ENCODE peak calls at places on chromosomes 16 and 17, in ten cellular contexts. R is dorsolateral prefrontal cortex, D is IMR-90, U is fibroblast of the aortic adventitia, N is brain microvascular endothelial cell, O is nephron progenitor cell, C is neural crest cell, Y is GM12865, Q is GM06990, P is heart left ventricle. T is an unnamed sample.

GRCh38 chr17:82808921-82809905 is 30.6 kb downstream of the ZNF750 start:
- DNase-seq in R (peak; percentile 21), D (peak; percentile 16), U (no peak), N (peak; percentile 20), O (no peak), C (no peak), Y (no peak), Q (no peak), P (peak; percentile 25), T (peak; percentile 79)

GRCh38 chr17:67456889-67457288 is 79.8 kb downstream of the PITPNC1 start:
- DNase-seq in R (no peak), D (no peak), U (no peak), N (no peak), O (no peak), C (no peak), Y (no peak), Q (no peak), P (no peak), T (no peak)

GRCh38 chr17:75067856-75068255 is 19.9 kb upstream of the SLC16A5 start:
- DNase-seq in R (no peak), D (no peak), U (no peak), N (no peak), O (no peak), C (no peak), Y (peak; percentile 41), Q (no peak), P (no peak), T (peak; percentile 9)

GRCh38 chr16:31461921-31462804 is 2.9 kb downstream of the ARMC5 start:
- DNase-seq in R (no peak), D (no peak), U (no peak), N (no peak), O (no peak), C (no peak), Y (no peak), Q (no peak), P (no peak), T (peak; percentile 91)

GRCh38 chr17:67434061-67434525 is 57.0 kb downstream of the PITPNC1 start:
- DNase-seq in R (no peak), D (no peak), U (no peak), N (no peak), O (no peak), C (no peak), Y (peak; percentile 69), Q (no peak), P (peak; percentile 67), T (no peak)

GRCh38 chr17:73342549-73343167 is 30.9 kb upstream of the CDC42EP4 start:
- DNase-seq in R (no peak), D (peak; percentile 73), U (peak; percentile 71), N (peak; percentile 49), O (no peak), C (no peak), Y (peak; percentile 29), Q (no peak), P (no peak), T (no peak)

GRCh38 chr16:4698321-4699029 is 5.1 kb downstream of the NUDT16L1 start:
- DNase-seq in R (no peak), D (no peak), U (no peak), N (no peak), O (no peak), C (no peak), Y (no peak), Q (no peak), P (peak; percentile 27), T (no peak)

GRCh38 chr16:79628501-79628975 is 28.0 kb upstream of the MAF start:
- DNase-seq in R (no peak), D (peak; percentile 19), U (no peak), N (peak; percentile 98), O (no peak), C (no peak), Y (peak; percentile 62), Q (peak; percentile 25), P (no peak), T (no peak)

GRCh38 chr16:5412721-5413120 is 315.1 kb upstream of the EEF2KMT start:
- DNase-seq in R (peak; percentile 31), D (no peak), U (no peak), N (no peak), O (peak; percentile 46), C (no peak), Y (no peak), Q (no peak), P (no peak), T (no peak)

GRCh38 chr17:79862771-79863440 is 23.7 kb upstream of the CBX4 start:
- DNase-seq in R (no peak), D (no peak), U (no peak), N (no peak), O (no peak), C (no peak), Y (no peak), Q (no peak), P (no peak), T (peak; percentile 57)

GRCh38 chr17:16512011-16512410 is 20.0 kb upstream of the LRRC75A start:
- DNase-seq in R (no peak), D (no peak), U (no peak), N (no peak), O (no peak), C (no peak), Y (peak; percentile 44), Q (no peak), P (no peak), T (no peak)
- TF ChIP-seq CTCF in R (no peak), D (no peak), U (no peak), N (no peak), O (no peak), C (no peak), Y (no peak), Q (no peak), P (no peak), T (no peak)

GRCh38 chr17:1643293-1643998 is 2.1 kb downstream of the SCARF1 start:
- DNase-seq in R (no peak), D (no peak), U (no peak), N (no peak), O (peak; percentile 69), C (no peak), Y (peak; percentile 71), Q (peak; percentile 76), P (no peak), T (no peak)
- TF ChIP-seq CTCF in R (peak; percentile 20), D (peak; percentile 6), U (no peak), N (peak; percentile 7), O (no peak), C (peak; percentile 48), Y (peak; percentile 28), Q (no peak), P (peak; percentile 19), T (peak; percentile 68)

GRCh38 chr17:33444731-33445130 is 151.6 kb upstream of the ASIC2 start:
- DNase-seq in R (no peak), D (no peak), U (no peak), N (no peak), O (no peak), C (no peak), Y (no peak), Q (no peak), P (no peak), T (no peak)

GRCh38 chr17:33438136-33438535 is 145.0 kb upstream of the ASIC2 start:
- DNase-seq in R (no peak), D (no peak), U (no peak), N (no peak), O (no peak), C (no peak), Y (no peak), Q (no peak), P (no peak), T (no peak)

GRCh38 chr17:33447090-33447489 is 154.0 kb upstream of the ASIC2 start:
- DNase-seq in R (no peak), D (no peak), U (no peak), N (no peak), O (no peak), C (no peak), Y (no peak), Q (no peak), P (no peak), T (no peak)

GRCh38 chr17:33438578-33438977 is 145.5 kb upstream of the ASIC2 start:
- DNase-seq in R (no peak), D (no peak), U (no peak), N (no peak), O (no peak), C (no peak), Y (no peak), Q (no peak), P (no peak), T (no peak)

DNA sequence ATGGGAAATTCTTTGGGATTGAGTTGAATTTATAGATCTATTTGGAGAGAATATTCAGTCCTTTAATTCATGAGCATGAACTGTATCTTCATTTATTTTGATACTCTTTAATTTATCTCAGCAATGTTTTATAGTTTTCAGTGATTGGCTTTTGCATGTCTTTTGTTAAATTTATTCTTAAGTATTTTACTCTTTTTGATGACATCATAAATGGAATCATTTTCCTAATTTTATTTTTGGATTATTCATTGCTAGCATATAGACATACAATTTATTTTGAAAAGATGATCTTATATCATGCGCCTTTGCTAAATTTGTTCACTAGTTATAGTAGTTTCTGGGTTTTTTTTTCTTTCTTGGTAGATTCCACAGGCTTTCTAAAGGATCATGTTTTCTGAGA is 149.2 kb upstream of the ASIC2 start:
- DNase-seq in R (no peak), D (no peak), U (no peak), N (no peak), O (no peak), C (no peak), Y (no peak), Q (no peak), P (no peak), T (no peak)
- TF ChIP-seq CTCF in R (no peak), D (no peak), U (no peak), N (no peak), O (no peak), C (no peak), Y (no peak), Q (no peak), P (no peak), T (no peak)

GRCh38 chr17:882827-883585 is 96.6 kb downstream of the NXN start:
- DNase-seq in R (no peak), D (peak; percentile 66), U (peak; percentile 36), N (peak; percentile 16), O (peak; percentile 54), C (peak; percentile 59), Y (no peak), Q (no peak), P (peak; percentile 83), T (no peak)

GRCh38 chr17:880074-880870 is 98.1 kb downstream of the MRM3 start:
- DNase-seq in R (no peak), D (peak; percentile 25), U (peak; percentile 60), N (peak; percentile 14), O (no peak), C (no peak), Y (no peak), Q (no peak), P (peak; percentile 58), T (no peak)

GRCh38 chr17:880871-881269 is 98.7 kb downstream of the NXN start:
- DNase-seq in R (no peak), D (no peak), U (no peak), N (no peak), O (no peak), C (no peak), Y (no peak), Q (no peak), P (no peak), T (no peak)

GRCh38 chr17:876272-876671 is 94.1 kb downstream of the MRM3 start:
- DNase-seq in R (no peak), D (no peak), U (no peak), N (no peak), O (no peak), C (no peak), Y (peak; percentile 16), Q (no peak), P (no peak), T (no peak)

DNA sequence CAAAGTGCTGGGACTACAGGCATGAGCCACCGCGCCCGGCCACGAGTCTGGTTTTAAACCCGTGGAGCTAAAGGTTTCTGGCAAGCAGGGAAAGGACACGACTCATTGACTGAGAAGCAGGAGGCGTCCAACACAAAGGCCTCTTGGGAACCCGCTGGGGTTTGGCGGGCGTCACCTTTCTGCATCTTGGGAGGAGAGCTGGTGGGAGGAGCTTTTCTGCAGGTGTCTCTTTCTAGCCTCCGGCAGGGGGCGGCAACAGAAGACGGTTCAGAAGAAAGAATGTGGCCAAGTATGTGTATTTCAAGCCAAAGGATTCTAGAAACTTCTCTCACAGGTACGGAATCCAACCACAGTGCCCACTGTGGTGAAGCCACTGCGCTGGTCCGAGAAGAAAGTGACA is 97.4 kb downstream of the MRM3 start:
- DNase-seq in R (no peak), D (peak; percentile 48), U (peak; percentile 93), N (peak; percentile 62), O (peak; percentile 60), C (peak; percentile 32), Y (peak; percentile 67), Q (peak; percentile 20), P (peak; percentile 88), T (no peak)
- TF ChIP-seq CTCF in R (peak; percentile 52), D (no peak), U (peak; percentile 69), N (peak; percentile 78), O (peak; percentile 55), C (peak; percentile 62), Y (peak; percentile 32), Q (peak; percentile 72), P (peak; percentile 70), T (peak; percentile 76)

T was measured in chondrocyte.